ENCODE peak calls at places on chromosomes 4 and X, in ten cellular contexts. J is HCT116, U is breast epithelium, O is H54, S is ovary, Z is A549, R is GM12892, V is Peyer's patch, A is suprapubic skin, H is heart left ventricle. Y is an unnamed sample.

GRCh38 chrX:111244238-111244750 is 26.0 kb downstream of the CAPN6 start:
- DNase-seq in S (no peak), A (no peak), V (no peak), J (peak; percentile 3), H (no peak), U (no peak), R (no peak), Z (peak; percentile 12), O (no peak), Y (peak; percentile 7)

GRCh38 chrX:65509400-65509799 is 25.2 kb downstream of the LAS1L start:
- DNase-seq in Z (no peak), U (no peak), V (no peak), J (no peak), O (no peak), A (no peak), R (no peak), H (no peak), S (no peak), Y (no peak)

GRCh38 chrX:77788050-77788449 is 2.0 kb upstream of the ATRX start:
- DNase-seq in J (peak; percentile 26), H (no peak), R (no peak), A (no peak), U (no peak), Z (peak; percentile 88), O (peak; percentile 27), V (no peak), S (no peak), Y (peak; percentile 53)

GRCh38 chr4:126427781-126428360 is 1113.1 kb downstream of the FAT4 start:
- DNase-seq in U (no peak), Z (no peak), S (no peak), H (no peak), A (no peak), J (no peak), V (no peak), O (no peak), R (no peak), Y (no peak)

GRCh38 chr4:15774020-15774420 is 4.1 kb upstream of the CD38 start:
- DNase-seq in U (no peak), Z (peak; percentile 94), H (no peak), V (no peak), R (no peak), A (no peak), S (no peak), J (no peak), O (no peak), Y (no peak)

GRCh38 chr4:10074767-10075105 is 41.9 kb downstream of the WDR1 start:
- DNase-seq in S (no peak), J (no peak), H (no peak), R (no peak), O (peak; percentile 55), A (no peak), U (peak; percentile 22), V (no peak), Z (peak; percentile 45), Y (no peak)

GRCh38 chr4:6855692-6856297 is 53.8 kb upstream of the TBC1D14 start:
- DNase-seq in H (no peak), O (no peak), Z (peak; percentile 71), J (no peak), U (no peak), A (no peak), V (no peak), R (peak; percentile 20), S (no peak), Y (peak; percentile 66)

GRCh38 chr4:11769425-11769824 is 340.7 kb upstream of the HS3ST1 start:
- DNase-seq in V (no peak), J (no peak), U (no peak), O (no peak), R (no peak), H (no peak), Z (no peak), S (peak; percentile 66), A (no peak), Y (no peak)

GRCh38 chr4:183098723-183099536 is at the start of gene WWC2:
- DNase-seq in S (peak; percentile 89), J (peak; percentile 80), H (peak; percentile 91), A (peak; percentile 93), V (peak; percentile 84), R (peak; percentile 21), O (peak; percentile 61), U (peak; percentile 89), Z (peak; percentile 91), Y (peak; percentile 89)

DNA sequence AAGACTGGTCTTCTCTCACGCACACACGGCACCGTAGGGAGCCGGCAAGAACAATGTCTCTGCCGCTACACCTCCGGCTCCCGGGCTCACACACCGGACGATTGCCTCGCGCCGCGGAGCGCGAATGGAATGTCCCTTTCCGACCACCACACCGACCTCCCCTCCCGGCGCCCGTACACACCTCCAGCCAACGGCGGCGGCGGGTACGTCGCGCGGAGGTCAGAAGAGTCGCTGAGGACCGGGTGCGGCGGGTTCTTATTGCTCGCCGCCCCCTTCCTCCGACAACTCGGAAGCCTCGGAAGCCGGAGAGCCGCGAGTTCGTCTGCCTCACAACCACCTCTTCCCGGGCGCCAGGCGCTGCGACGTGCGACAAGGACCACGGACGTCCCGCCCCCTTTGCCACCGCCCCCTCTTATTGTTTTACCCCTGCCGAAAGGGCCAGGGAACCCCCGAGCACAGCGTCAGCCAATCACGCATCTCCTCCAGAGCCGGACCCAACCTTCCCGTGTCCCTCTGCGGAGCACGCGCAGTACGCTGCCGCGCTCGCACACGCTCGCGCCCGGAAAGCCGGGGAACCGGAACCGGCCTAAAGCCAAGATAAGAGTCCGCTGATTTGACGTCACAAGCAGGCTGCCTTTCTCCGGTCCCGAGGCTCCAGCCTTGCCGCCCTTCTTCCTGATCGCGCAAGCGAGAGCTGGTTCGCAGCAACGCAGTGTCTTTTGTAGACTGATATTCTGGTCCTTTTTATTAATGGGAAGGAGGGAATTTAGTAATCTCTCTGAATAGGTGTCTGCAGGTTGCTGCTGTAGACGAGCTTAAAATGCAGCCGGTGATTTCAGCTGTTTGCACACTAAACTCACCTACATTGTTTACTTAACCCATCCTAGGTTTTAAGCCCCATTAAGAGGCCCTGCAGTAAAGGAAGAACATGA is at the start of gene G3BP2:
- DNase-seq in R (peak; percentile 88), O (peak; percentile 76), Z (peak; percentile 96), H (peak; percentile 99), V (peak; percentile 98), U (peak; percentile 96), J (peak; percentile 98), A (peak; percentile 99), S (peak; percentile 97), Y (peak; percentile 99)
- TF ChIP-seq POLR2A in R (peak; percentile 88), O (peak; percentile 74), Z (peak; percentile 59), H (peak; percentile 87), V (peak; percentile 91), U (peak; percentile 90), J (peak; percentile 87), A (peak; percentile 48), S (peak; percentile 81), Y (peak; percentile 97)

DNA sequence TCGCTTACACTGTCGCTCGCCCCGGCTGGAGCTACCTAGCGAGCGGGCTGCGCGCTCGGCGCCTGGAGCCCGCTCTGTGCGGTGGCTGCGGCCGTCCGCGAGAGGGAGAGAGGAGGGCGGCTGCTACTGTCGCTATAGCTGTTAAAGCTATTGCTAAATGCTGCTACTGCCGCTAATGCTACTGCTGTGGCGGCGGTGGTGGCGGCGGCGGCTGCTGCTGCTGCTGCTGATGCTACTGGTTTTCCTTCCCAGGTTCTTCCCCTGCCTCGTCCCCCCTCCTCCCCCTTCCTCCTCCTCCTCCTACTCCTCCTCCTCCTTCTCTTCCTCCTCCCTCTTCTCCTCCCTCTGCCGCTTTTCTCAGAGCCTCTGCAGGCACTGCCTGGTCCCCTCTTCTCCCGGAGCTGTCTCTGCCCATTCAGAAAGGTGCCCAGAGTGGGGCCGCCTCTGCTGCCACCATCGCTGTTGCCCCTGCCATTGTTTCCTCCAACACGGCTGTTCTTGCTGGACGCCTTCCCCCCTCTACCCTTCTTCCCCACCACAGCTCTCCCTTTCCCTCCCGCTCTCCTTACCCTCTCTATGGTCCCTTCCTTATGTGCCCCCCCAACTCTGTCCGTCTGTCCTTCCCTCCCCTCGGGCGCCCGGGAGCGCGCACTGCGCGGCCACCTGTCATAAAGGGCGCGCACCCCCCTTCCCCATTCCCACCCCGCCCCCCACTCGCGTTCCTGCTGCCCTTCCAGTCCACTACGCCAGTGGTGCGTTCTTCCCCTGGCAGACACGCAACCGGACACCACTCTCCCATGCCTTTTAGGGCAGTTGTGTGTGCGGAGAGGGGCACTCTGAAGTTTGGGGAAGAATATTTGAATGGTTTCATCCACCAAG is at the start of gene NEXMIF:
- DNase-seq in Z (peak; percentile 36), S (peak; percentile 25), U (no peak), A (no peak), O (no peak), H (no peak), V (no peak), J (no peak), R (peak; percentile 34), Y (peak; percentile 18)
- TF ChIP-seq POLR2A in Z (no peak), S (no peak), U (no peak), A (no peak), O (no peak), H (no peak), V (no peak), J (no peak), R (peak; percentile 15), Y (no peak)

GRCh38 chrX:74234829-74235228 is 69.2 kb upstream of the ZCCHC13 start:
- DNase-seq in V (no peak), S (no peak), Z (peak; percentile 27), U (no peak), O (no peak), A (no peak), J (no peak), R (no peak), H (no peak), Y (no peak)
- TF ChIP-seq POLR2A in V (no peak), S (no peak), Z (no peak), U (no peak), O (no peak), A (no peak), J (no peak), R (no peak), H (no peak), Y (no peak)

GRCh38 chr4:24400537-24400936 is 183.8 kb downstream of the DHX15 start:
- DNase-seq in A (no peak), S (no peak), R (no peak), V (no peak), O (no peak), H (no peak), Z (no peak), U (no peak), J (no peak), Y (no peak)

GRCh38 chr4:24405926-24406325 is 178.4 kb downstream of the DHX15 start:
- DNase-seq in A (no peak), J (no peak), Z (no peak), U (no peak), O (no peak), V (no peak), R (no peak), S (no peak), H (no peak), Y (no peak)

GRCh38 chr4:24404281-24404680 is 180.1 kb downstream of the DHX15 start:
- DNase-seq in Z (no peak), S (no peak), A (no peak), O (no peak), R (no peak), J (no peak), H (no peak), V (no peak), U (no peak), Y (no peak)

GRCh38 chr4:24405356-24405755 is 179.0 kb downstream of the DHX15 start:
- DNase-seq in J (no peak), U (no peak), A (no peak), O (no peak), Z (no peak), H (no peak), R (no peak), S (no peak), V (no peak), Y (no peak)

DNA sequence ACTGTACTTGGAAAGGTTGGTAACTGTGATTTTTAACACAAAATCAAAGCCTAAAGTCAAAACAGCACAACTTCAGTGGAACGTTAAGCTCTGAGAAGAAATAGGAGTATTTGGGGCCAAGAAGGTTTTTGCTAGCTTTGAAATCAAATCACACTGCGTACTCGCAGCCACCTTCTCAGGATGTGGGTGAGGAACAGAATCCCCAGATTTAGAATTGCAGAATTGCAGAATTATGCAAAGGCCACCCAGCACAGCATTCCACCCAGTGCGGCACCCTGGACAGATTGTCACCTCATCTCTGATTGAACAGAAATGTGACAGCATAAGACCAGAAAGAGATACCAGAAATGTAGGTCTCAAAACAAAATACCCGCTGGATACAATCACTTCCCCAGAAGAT is 181.1 kb downstream of the DHX15 start:
- DNase-seq in V (no peak), U (no peak), A (no peak), Z (no peak), R (no peak), O (no peak), J (no peak), H (no peak), S (no peak), Y (no peak)
- TF ChIP-seq POLR2A in V (no peak), U (no peak), A (no peak), Z (no peak), R (no peak), O (no peak), J (no peak), H (no peak), S (no peak), Y (no peak)